ENCODE peak calls at places on chromosomes 16 and 17, in seven cellular contexts. One of them, this sample, is unnamed.

GRCh38 chr17:55110521-55110920 is 142.0 kb downstream of the STXBP4 start:
- DNase-seq in tibial artery: no peak
- DNase-seq in CD8-positive, alpha-beta T cell: no peak
- DNase-seq in PC-9: no peak
- DNase-seq in Panc1: no peak
- DNase-seq in breast epithelium: no peak
- DNase-seq in CD4-positive, CD25-positive, alpha-beta regulatory T cell: no peak
- DNase-seq in this sample: no peak

GRCh38 chr16:22983614-22984013 is 165.6 kb downstream of the USP31 start:
- DNase-seq in tibial artery: no peak
- DNase-seq in CD8-positive, alpha-beta T cell: no peak
- DNase-seq in PC-9: no peak
- DNase-seq in Panc1: no peak
- DNase-seq in breast epithelium: no peak
- DNase-seq in CD4-positive, CD25-positive, alpha-beta regulatory T cell: no peak
- DNase-seq in this sample: no peak

GRCh38 chr16:19232988-19233387 is 52.5 kb upstream of the CLEC19A start:
- DNase-seq in tibial artery: no peak
- DNase-seq in CD8-positive, alpha-beta T cell: no peak
- DNase-seq in PC-9: no peak
- DNase-seq in Panc1: no peak
- DNase-seq in breast epithelium: no peak
- DNase-seq in CD4-positive, CD25-positive, alpha-beta regulatory T cell: no peak
- DNase-seq in this sample: no peak

GRCh38 chr16:88351521-88352101 is 31.1 kb upstream of the ZNF469 start:
- DNase-seq in tibial artery: no peak
- DNase-seq in CD8-positive, alpha-beta T cell: no peak
- DNase-seq in PC-9: no peak
- DNase-seq in Panc1: no peak
- DNase-seq in breast epithelium: no peak
- DNase-seq in CD4-positive, CD25-positive, alpha-beta regulatory T cell: no peak
- DNase-seq in this sample: no peak

GRCh38 chr17:73998246-73999220 is 204.9 kb upstream of the RPL38 start:
- DNase-seq in tibial artery: no peak
- DNase-seq in CD8-positive, alpha-beta T cell: peak
- DNase-seq in PC-9: peak
- DNase-seq in Panc1: peak
- DNase-seq in breast epithelium: peak
- DNase-seq in CD4-positive, CD25-positive, alpha-beta regulatory T cell: peak
- DNase-seq in this sample: no peak

GRCh38 chr17:40516581-40517285 is 15.3 kb upstream of the TNS4 start:
- DNase-seq in tibial artery: no peak
- DNase-seq in CD8-positive, alpha-beta T cell: peak
- DNase-seq in PC-9: peak
- DNase-seq in Panc1: no peak
- DNase-seq in breast epithelium: peak
- DNase-seq in CD4-positive, CD25-positive, alpha-beta regulatory T cell: peak
- DNase-seq in this sample: no peak

GRCh38 chr16:67673712-67674580 is 7.3 kb downstream of the C16orf86 start:
- DNase-seq in tibial artery: peak
- DNase-seq in CD8-positive, alpha-beta T cell: no peak
- DNase-seq in PC-9: no peak
- DNase-seq in Panc1: no peak
- DNase-seq in breast epithelium: no peak
- DNase-seq in CD4-positive, CD25-positive, alpha-beta regulatory T cell: no peak
- DNase-seq in this sample: no peak

GRCh38 chr17:68482576-68483001 is 25.3 kb upstream of the WIPI1 start:
- DNase-seq in tibial artery: no peak
- DNase-seq in CD8-positive, alpha-beta T cell: no peak
- DNase-seq in PC-9: no peak
- DNase-seq in Panc1: no peak
- DNase-seq in breast epithelium: no peak
- DNase-seq in CD4-positive, CD25-positive, alpha-beta regulatory T cell: no peak
- DNase-seq in this sample: no peak

GRCh38 chr17:73546121-73546520 is 98.1 kb downstream of the SDK2 start:
- DNase-seq in tibial artery: no peak
- DNase-seq in CD8-positive, alpha-beta T cell: no peak
- DNase-seq in PC-9: no peak
- DNase-seq in Panc1: no peak
- DNase-seq in breast epithelium: no peak
- DNase-seq in CD4-positive, CD25-positive, alpha-beta regulatory T cell: no peak
- DNase-seq in this sample: no peak

GRCh38 chr17:60601443-60602384 is 1.7 kb downstream of the PPM1D start:
- DNase-seq in tibial artery: peak
- DNase-seq in CD8-positive, alpha-beta T cell: peak
- DNase-seq in PC-9: peak
- DNase-seq in Panc1: no peak
- DNase-seq in breast epithelium: no peak
- DNase-seq in CD4-positive, CD25-positive, alpha-beta regulatory T cell: peak
- DNase-seq in this sample: no peak

GRCh38 chr17:8187517-8188407 is 2.2 kb downstream of the BORCS6 start:
- DNase-seq in tibial artery: peak
- DNase-seq in CD8-positive, alpha-beta T cell: peak
- DNase-seq in PC-9: peak
- DNase-seq in Panc1: peak
- DNase-seq in breast epithelium: peak
- DNase-seq in CD4-positive, CD25-positive, alpha-beta regulatory T cell: peak
- DNase-seq in this sample: peak

GRCh38 chr17:71764507-71764906 is 356.3 kb upstream of the SOX9 start:
- DNase-seq in tibial artery: no peak
- DNase-seq in CD8-positive, alpha-beta T cell: no peak
- DNase-seq in PC-9: no peak
- DNase-seq in Panc1: no peak
- DNase-seq in breast epithelium: no peak
- DNase-seq in CD4-positive, CD25-positive, alpha-beta regulatory T cell: no peak
- DNase-seq in this sample: no peak

GRCh38 chr17:31568140-31568938 is 176.9 kb downstream of the RAB11FIP4 start:
- DNase-seq in tibial artery: peak
- DNase-seq in CD8-positive, alpha-beta T cell: no peak
- DNase-seq in PC-9: no peak
- DNase-seq in Panc1: no peak
- DNase-seq in breast epithelium: no peak
- DNase-seq in CD4-positive, CD25-positive, alpha-beta regulatory T cell: no peak
- DNase-seq in this sample: no peak

GRCh38 chr17:21042434-21043295 is at the start of gene USP22:
- DNase-seq in tibial artery: peak
- DNase-seq in CD8-positive, alpha-beta T cell: no peak
- DNase-seq in PC-9: no peak
- DNase-seq in Panc1: no peak
- DNase-seq in breast epithelium: no peak
- DNase-seq in CD4-positive, CD25-positive, alpha-beta regulatory T cell: no peak
- DNase-seq in this sample: no peak

GRCh38 chr17:16459271-16459670 is 32.7 kb downstream of the LRRC75A start:
- DNase-seq in tibial artery: no peak
- DNase-seq in CD8-positive, alpha-beta T cell: no peak
- DNase-seq in PC-9: no peak
- DNase-seq in Panc1: no peak
- DNase-seq in breast epithelium: no peak
- DNase-seq in CD4-positive, CD25-positive, alpha-beta regulatory T cell: no peak
- DNase-seq in this sample: no peak

GRCh38 chr17:56754523-56755208 is 79.1 kb downstream of the C17orf67 start:
- DNase-seq in tibial artery: no peak
- DNase-seq in CD8-positive, alpha-beta T cell: no peak
- DNase-seq in PC-9: no peak
- DNase-seq in Panc1: no peak
- DNase-seq in breast epithelium: no peak
- DNase-seq in CD4-positive, CD25-positive, alpha-beta regulatory T cell: peak
- DNase-seq in this sample: no peak
- H3K27ac ChIP-seq in tibial artery: no peak
- H3K27ac ChIP-seq in CD8-positive, alpha-beta T cell: no peak
- H3K27ac ChIP-seq in PC-9: no peak
- H3K27ac ChIP-seq in Panc1: no peak
- H3K27ac ChIP-seq in breast epithelium: no peak
- H3K27ac ChIP-seq in CD4-positive, CD25-positive, alpha-beta regulatory T cell: no peak
- H3K27ac ChIP-seq in this sample: no peak

DNA sequence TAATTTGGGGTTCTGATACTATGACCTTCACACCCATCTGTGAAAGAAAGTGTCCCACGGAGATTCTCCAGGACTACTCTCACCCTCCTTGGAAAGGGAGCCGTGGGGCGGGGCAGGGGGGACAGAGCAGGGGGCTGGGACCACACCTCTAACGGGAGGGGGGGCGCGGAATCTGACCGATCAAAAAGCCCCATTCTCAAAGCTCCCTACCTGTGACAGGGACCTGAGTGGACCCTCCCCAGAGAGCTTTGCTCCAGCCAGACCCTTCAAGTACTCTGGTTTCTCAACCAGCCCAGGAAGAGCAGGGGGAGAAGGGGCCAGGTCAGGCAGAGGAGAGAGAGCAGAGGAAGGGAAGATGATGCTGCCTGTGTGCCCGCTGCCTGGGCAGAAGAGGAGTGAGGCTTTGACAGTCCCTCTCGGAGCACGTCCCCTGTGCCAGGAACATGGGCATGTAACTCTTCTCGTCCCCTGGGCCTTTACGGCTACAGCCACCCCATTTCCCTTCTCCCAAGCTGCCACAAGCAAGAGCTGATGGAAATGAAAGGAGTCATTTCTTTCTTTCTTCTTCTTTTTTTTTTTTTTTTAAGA is 673 bp downstream of the XAF1 start:
- DNase-seq in tibial artery: no peak
- DNase-seq in CD8-positive, alpha-beta T cell: no peak
- DNase-seq in PC-9: no peak
- DNase-seq in Panc1: no peak
- DNase-seq in breast epithelium: no peak
- DNase-seq in CD4-positive, CD25-positive, alpha-beta regulatory T cell: peak
- DNase-seq in this sample: no peak
- H3K27ac ChIP-seq in tibial artery: peak
- H3K27ac ChIP-seq in CD8-positive, alpha-beta T cell: peak
- H3K27ac ChIP-seq in PC-9: no peak
- H3K27ac ChIP-seq in Panc1: peak
- H3K27ac ChIP-seq in breast epithelium: peak
- H3K27ac ChIP-seq in CD4-positive, CD25-positive, alpha-beta regulatory T cell: peak
- H3K27ac ChIP-seq in this sample: no peak

GRCh38 chr16:15640966-15641365 is 2.0 kb downstream of the MARF1 start:
- DNase-seq in tibial artery: no peak
- DNase-seq in CD8-positive, alpha-beta T cell: no peak
- DNase-seq in PC-9: no peak
- DNase-seq in Panc1: no peak
- DNase-seq in breast epithelium: no peak
- DNase-seq in CD4-positive, CD25-positive, alpha-beta regulatory T cell: no peak
- DNase-seq in this sample: no peak

GRCh38 chr16:15631730-15632409 is 11.1 kb downstream of the MARF1 start:
- DNase-seq in tibial artery: no peak
- DNase-seq in CD8-positive, alpha-beta T cell: no peak
- DNase-seq in PC-9: no peak
- DNase-seq in Panc1: no peak
- DNase-seq in breast epithelium: no peak
- DNase-seq in CD4-positive, CD25-positive, alpha-beta regulatory T cell: no peak
- DNase-seq in this sample: no peak

GRCh38 chr16:15635926-15636325 is 7.0 kb downstream of the MARF1 start:
- DNase-seq in tibial artery: no peak
- DNase-seq in CD8-positive, alpha-beta T cell: no peak
- DNase-seq in PC-9: no peak
- DNase-seq in Panc1: no peak
- DNase-seq in breast epithelium: no peak
- DNase-seq in CD4-positive, CD25-positive, alpha-beta regulatory T cell: no peak
- DNase-seq in this sample: no peak

GRCh38 chr16:15639061-15639568 is 3.8 kb downstream of the MARF1 start:
- DNase-seq in tibial artery: no peak
- DNase-seq in CD8-positive, alpha-beta T cell: peak
- DNase-seq in PC-9: no peak
- DNase-seq in Panc1: no peak
- DNase-seq in breast epithelium: no peak
- DNase-seq in CD4-positive, CD25-positive, alpha-beta regulatory T cell: peak
- DNase-seq in this sample: no peak

DNA sequence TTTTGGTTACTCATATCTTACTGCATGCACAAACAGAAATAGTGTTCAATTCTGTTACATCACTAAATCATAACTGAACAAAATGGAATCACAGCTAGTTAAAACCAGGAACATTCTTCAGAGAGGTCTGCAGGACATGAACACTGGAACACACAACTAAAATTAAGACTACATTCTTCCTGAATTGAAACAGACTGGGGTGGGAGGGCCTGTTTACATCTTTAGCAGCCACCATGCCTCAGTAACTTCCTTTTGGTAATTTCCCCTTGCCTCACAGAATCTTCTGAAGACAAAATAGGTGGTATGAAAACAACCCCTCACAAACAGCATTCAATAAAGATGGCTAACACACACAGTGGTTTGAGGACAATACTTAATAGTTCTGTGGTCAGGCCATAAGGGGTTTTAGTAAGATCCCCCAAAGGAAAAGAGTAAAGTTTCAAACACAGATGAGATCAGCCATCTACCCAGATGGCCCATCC is 6.5 kb downstream of the MARF1 start:
- DNase-seq in tibial artery: no peak
- DNase-seq in CD8-positive, alpha-beta T cell: peak
- DNase-seq in PC-9: no peak
- DNase-seq in Panc1: no peak
- DNase-seq in breast epithelium: no peak
- DNase-seq in CD4-positive, CD25-positive, alpha-beta regulatory T cell: peak
- DNase-seq in this sample: no peak
- H3K27ac ChIP-seq in tibial artery: no peak
- H3K27ac ChIP-seq in CD8-positive, alpha-beta T cell: peak
- H3K27ac ChIP-seq in PC-9: no peak
- H3K27ac ChIP-seq in Panc1: no peak
- H3K27ac ChIP-seq in breast epithelium: no peak
- H3K27ac ChIP-seq in CD4-positive, CD25-positive, alpha-beta regulatory T cell: peak
- H3K27ac ChIP-seq in this sample: no peak

GRCh38 chr17:1630662-1631061 is 2.0 kb upstream of the SLC43A2 start:
- DNase-seq in tibial artery: no peak
- DNase-seq in CD8-positive, alpha-beta T cell: no peak
- DNase-seq in PC-9: no peak
- DNase-seq in Panc1: no peak
- DNase-seq in breast epithelium: no peak
- DNase-seq in CD4-positive, CD25-positive, alpha-beta regulatory T cell: no peak
- DNase-seq in this sample: no peak
- H3K27ac ChIP-seq in tibial artery: no peak
- H3K27ac ChIP-seq in CD8-positive, alpha-beta T cell: no peak
- H3K27ac ChIP-seq in PC-9: no peak
- H3K27ac ChIP-seq in Panc1: no peak
- H3K27ac ChIP-seq in breast epithelium: no peak
- H3K27ac ChIP-seq in CD4-positive, CD25-positive, alpha-beta regulatory T cell: no peak
- H3K27ac ChIP-seq in this sample: no peak

DNA sequence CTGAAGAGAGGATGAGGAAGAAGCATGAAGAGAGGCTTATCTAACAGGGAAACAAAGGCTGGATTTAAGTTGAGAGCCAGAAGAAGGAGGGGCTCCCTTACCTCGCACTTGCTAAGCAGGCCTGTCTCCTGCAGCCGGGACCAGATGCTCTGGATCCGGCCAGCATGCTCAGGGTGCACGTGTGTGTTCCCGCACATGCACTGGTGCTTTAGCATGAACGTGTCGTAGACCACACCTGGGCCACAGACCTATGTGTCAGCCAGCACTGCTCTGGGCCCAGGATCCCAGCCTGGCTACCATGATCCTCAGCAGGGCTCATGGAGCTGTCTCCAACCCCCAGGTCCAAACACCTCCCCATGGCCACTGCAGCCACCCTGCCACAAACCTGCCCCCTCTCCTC is 14.4 kb downstream of the G6PC3 start:
- DNase-seq in tibial artery: no peak
- DNase-seq in CD8-positive, alpha-beta T cell: no peak
- DNase-seq in PC-9: no peak
- DNase-seq in Panc1: no peak
- DNase-seq in breast epithelium: no peak
- DNase-seq in CD4-positive, CD25-positive, alpha-beta regulatory T cell: no peak
- DNase-seq in this sample: no peak
- H3K27ac ChIP-seq in tibial artery: no peak
- H3K27ac ChIP-seq in CD8-positive, alpha-beta T cell: no peak
- H3K27ac ChIP-seq in PC-9: no peak
- H3K27ac ChIP-seq in Panc1: no peak
- H3K27ac ChIP-seq in breast epithelium: no peak
- H3K27ac ChIP-seq in CD4-positive, CD25-positive, alpha-beta regulatory T cell: no peak
- H3K27ac ChIP-seq in this sample: no peak

This sample was measured in epithelial cell of prostate.